ENCODE peak calls at places on chromosomes 3 and 15, in four cellular contexts. L is right lobe of liver, S is lung, C is heart right ventricle. P is an unnamed sample.

GRCh38 chr3:33006571-33007286 is 55.3 kb downstream of the CCR4 start:
- ATAC-seq in L (peak; percentile 35), S (no peak), C (no peak), P (no peak)

GRCh38 chr3:49500408-49501257 is 30.6 kb downstream of the DAG1 start:
- ATAC-seq in L (peak; percentile 83), S (peak; percentile 90), C (peak; percentile 95), P (peak; percentile 92)

GRCh38 chr3:76383781-76384180 is 598.4 kb upstream of the ZNF717 start:
- ATAC-seq in L (no peak), S (no peak), C (peak; percentile 58), P (no peak)

GRCh38 chr3:72673011-72673771 is 175.1 kb downstream of the SHQ1 start:
- ATAC-seq in L (no peak), S (no peak), C (no peak), P (no peak)

GRCh38 chr3:105868450-105868744 is 415 bp downstream of the CBLB start:
- ATAC-seq in L (peak; percentile 72), S (peak; percentile 28), C (peak; percentile 57), P (peak; percentile 37)

GRCh38 chr3:10368512-10368911 is 47.6 kb upstream of the SEC13 start:
- ATAC-seq in L (no peak), S (no peak), C (no peak), P (no peak)

GRCh38 chr15:89998923-89999675 is 2.0 kb upstream of the ZNF710 start:
- ATAC-seq in L (no peak), S (no peak), C (no peak), P (no peak)

GRCh38 chr3:30811174-30811795 is 83.2 kb downstream of the GADL1 start:
- ATAC-seq in L (no peak), S (no peak), C (peak; percentile 85), P (no peak)

GRCh38 chr3:9180764-9181117 is 68.7 kb downstream of the SRGAP3 start:
- ATAC-seq in L (no peak), S (no peak), C (no peak), P (no peak)

GRCh38 chr3:185646382-185647133 is 60.5 kb downstream of the SENP2 start:
- ATAC-seq in L (no peak), S (no peak), C (no peak), P (no peak)

GRCh38 chr3:125137432-125138033 is 75.0 kb downstream of the SLC12A8 start:
- ATAC-seq in L (no peak), S (no peak), C (no peak), P (peak; percentile 63)

GRCh38 chr15:35874260-35874905 is 328.4 kb upstream of the DPH6 start:
- ATAC-seq in L (no peak), S (no peak), C (no peak), P (no peak)

GRCh38 chr3:69324362-69325025 is 61.4 kb downstream of the FRMD4B start:
- ATAC-seq in L (peak; percentile 20), S (no peak), C (no peak), P (no peak)

GRCh38 chr15:89087830-89088604 is at the start of gene ABHD2:
- ATAC-seq in L (peak; percentile 87), S (peak; percentile 93), C (peak; percentile 95), P (peak; percentile 98)

GRCh38 chr15:95169701-95170459 is 938.5 kb downstream of the MCTP2 start:
- ATAC-seq in L (no peak), S (no peak), C (no peak), P (peak; percentile 56)

GRCh38 chr3:197505796-197506553 is 49.8 kb downstream of the BDH1 start:
- ATAC-seq in L (no peak), S (no peak), C (no peak), P (no peak)

GRCh38 chr3:13274874-13275332 is 145.2 kb downstream of the NUP210 start:
- ATAC-seq in L (no peak), S (no peak), C (no peak), P (no peak)

GRCh38 chr3:100352296-100353178 is 18.0 kb downstream of the NIT2 start:
- ATAC-seq in L (peak; percentile 89), S (no peak), C (peak; percentile 39), P (no peak)

GRCh38 chr3:46065751-46066256 is 38.5 kb upstream of the XCR1 start:
- ATAC-seq in L (no peak), S (no peak), C (no peak), P (no peak)

GRCh38 chr15:39139431-39140059 is 441.3 kb upstream of the THBS1 start:
- ATAC-seq in L (no peak), S (no peak), C (peak; percentile 17), P (no peak)

GRCh38 chr3:151561878-151562277 is 101.0 kb upstream of the IGSF10 start:
- ATAC-seq in L (no peak), S (no peak), C (no peak), P (no peak)

GRCh38 chr3:125192190-125193035 is 20.1 kb downstream of the SLC12A8 start:
- ATAC-seq in L (no peak), S (no peak), C (no peak), P (no peak)

GRCh38 chr3:33898901-33899300 is 100.5 kb downstream of the PDCD6IP start:
- ATAC-seq in L (no peak), S (no peak), C (no peak), P (no peak)

GRCh38 chr3:114178770-114179368 is at the start of gene DRD3:
- ATAC-seq in L (no peak), S (no peak), C (no peak), P (no peak)

GRCh38 chr15:85120351-85121113 is 138.9 kb downstream of the PDE8A start:
- ATAC-seq in L (no peak), S (no peak), C (no peak), P (no peak)

GRCh38 chr15:74122403-74123130 is 7.8 kb upstream of the ISLR2 start:
- ATAC-seq in L (no peak), S (no peak), C (no peak), P (no peak)

GRCh38 chr3:8972614-8973013 is 9.3 kb upstream of the RAD18 start:
- ATAC-seq in L (no peak), S (no peak), C (no peak), P (no peak)

GRCh38 chr3:150132101-150132749 is 161.5 kb upstream of the PFN2 start:
- ATAC-seq in L (no peak), S (no peak), C (no peak), P (no peak)

GRCh38 chr15:26443321-26443720 is 329.5 kb downstream of the GABRB3 start:
- ATAC-seq in L (no peak), S (no peak), C (peak; percentile 94), P (no peak)

GRCh38 chr15:26438718-26439117 is 334.1 kb downstream of the GABRB3 start:
- ATAC-seq in L (no peak), S (no peak), C (no peak), P (no peak)

GRCh38 chr15:26438316-26438715 is 334.6 kb downstream of the GABRB3 start:
- ATAC-seq in L (no peak), S (no peak), C (no peak), P (no peak)

GRCh38 chr15:26442680-26443079 is 330.2 kb downstream of the GABRB3 start:
- ATAC-seq in L (no peak), S (no peak), C (no peak), P (no peak)

DNA sequence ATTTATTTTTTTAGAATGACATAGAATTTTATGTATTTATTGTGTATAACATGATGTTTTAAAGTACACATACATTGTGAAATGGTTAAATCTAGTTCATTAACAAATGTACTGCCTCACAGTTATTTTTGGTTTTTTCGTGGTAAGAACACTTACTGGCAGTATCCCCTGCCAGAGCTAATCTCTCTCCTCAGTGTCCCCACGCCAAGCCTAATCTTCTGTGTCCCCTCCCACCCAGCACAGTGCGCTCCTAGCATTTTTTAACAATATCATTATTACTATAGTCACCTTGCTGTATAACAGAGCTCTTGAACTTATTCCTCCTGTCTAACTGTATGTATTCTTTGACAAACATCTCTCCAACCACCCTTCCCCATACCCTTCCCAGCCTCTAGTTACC is 333.2 kb downstream of the GABRB3 start:
- ATAC-seq in L (no peak), S (no peak), C (peak; percentile 69), P (no peak)
- H3K9me3 ChIP-seq in L (no peaks in the 10 kb centered on the region), S (no peaks in the 10 kb centered on the region), C (no peaks in the 10 kb centered on the region), P (no peaks in the 10 kb centered on the region)

GRCh38 chr3:122886951-122887350 is 92.1 kb downstream of the SLC49A4 start:
- ATAC-seq in L (no peak), S (no peak), C (no peak), P (no peak)

GRCh38 chr3:122892561-122892960 is 97.7 kb downstream of the SLC49A4 start:
- ATAC-seq in L (no peak), S (no peak), C (no peak), P (no peak)

GRCh38 chr3:122892118-122892517 is 97.2 kb downstream of the SLC49A4 start:
- ATAC-seq in L (no peak), S (no peak), C (no peak), P (no peak)

GRCh38 chr3:122893282-122893681 is 98.4 kb downstream of the SLC49A4 start:
- ATAC-seq in L (no peak), S (no peak), C (no peak), P (no peak)

DNA sequence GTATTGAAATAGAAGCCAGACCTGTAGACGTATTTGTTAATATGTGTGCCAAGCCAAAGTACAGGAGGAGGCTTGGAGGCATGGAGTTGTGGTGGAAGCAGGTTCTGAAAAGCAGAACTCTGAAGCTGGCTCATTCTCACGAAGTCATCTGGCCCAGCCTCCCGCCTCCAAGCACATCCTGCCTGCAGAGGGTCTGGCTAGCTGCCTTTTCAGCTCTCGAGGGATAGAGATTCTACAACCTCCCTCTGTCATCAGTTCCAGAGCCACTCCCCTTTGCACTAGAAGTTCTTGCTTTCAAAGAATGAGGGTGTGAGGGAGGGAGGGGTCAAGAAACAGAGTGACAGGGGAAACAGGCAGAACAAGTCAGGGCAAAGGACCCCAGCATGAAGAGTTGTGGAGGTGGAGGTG is 95.2 kb downstream of the SLC49A4 start:
- ATAC-seq in L (no peak), S (no peak), C (peak; percentile 86), P (peak; percentile 81)
- H3K9me3 ChIP-seq in L (no peaks in the 10 kb centered on the region), S (no peaks in the 10 kb centered on the region), C (no peaks in the 10 kb centered on the region), P (no peaks in the 10 kb centered on the region)

GRCh38 chr15:52731004-52731403 is 51.8 kb upstream of the ATOSA start:
- ATAC-seq in L (no peak), S (no peak), C (no peak), P (no peak)
- H3K9me3 ChIP-seq in L (no peaks in the 10 kb centered on the region), S (no peaks in the 10 kb centered on the region), C (no peaks in the 10 kb centered on the region), P (no peaks in the 10 kb centered on the region)

DNA sequence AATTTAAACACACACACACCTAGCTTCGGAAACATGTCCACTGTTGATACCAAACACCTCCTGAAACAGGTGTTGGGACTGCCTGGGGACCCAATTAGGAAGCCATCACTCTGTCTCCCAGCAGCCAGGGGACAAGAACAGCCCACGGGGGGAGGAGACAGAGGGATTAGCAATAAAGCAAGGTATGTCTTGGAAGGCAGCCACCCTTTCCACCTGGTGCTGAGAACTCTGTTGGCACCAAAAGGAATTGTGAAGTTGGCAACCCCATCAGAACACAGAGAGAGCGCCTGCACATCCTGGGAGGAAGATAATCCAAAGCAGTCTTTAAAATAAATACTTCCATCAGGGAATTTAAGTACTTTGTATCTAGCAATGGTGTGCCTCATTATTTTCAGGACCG is 111.0 kb downstream of the ADAMTS17 start:
- ATAC-seq in L (no peak), S (no peak), C (no peak), P (no peak)
- H3K9me3 ChIP-seq in L (no peaks in the 10 kb centered on the region), S (no peaks in the 10 kb centered on the region), C (no peaks in the 10 kb centered on the region), P (no peaks in the 10 kb centered on the region)

GRCh38 chr15:20340931-20341661 is 200.5 kb downstream of the GOLGA6L6 start:
- ATAC-seq in L (peak; percentile 53), S (no peak), C (peak; percentile 43), P (peak; percentile 49)
- H3K9me3 ChIP-seq in L (no peaks in the 10 kb centered on the region), S (no peaks in the 10 kb centered on the region), C (no peaks in the 10 kb centered on the region), P (peaks cover 25% of the 10 kb centered on the region)